ENCODE peak calls at places on chromosomes 11 and 22, in four cellular contexts. P is fibroblast of the conjunctiva, L is myocyte, X is NCI-H82. F is an unnamed sample.

GRCh38 chr11:69355346-69355940 is 61.5 kb downstream of the MYEOV start:
- DNase-seq in X (no peak), L (no peak), P (no peak), F (no peak)

GRCh38 chr11:68150029-68150428 is 28.8 kb upstream of the CHKA start:
- DNase-seq in L (no peak), P (no peak), X (no peak), F (no peak)

GRCh38 chr11:19316434-19316833 is 75.7 kb upstream of the E2F8 start:
- DNase-seq in L (no peak), X (no peak), P (no peak), F (no peak)

GRCh38 chr22:44033689-44034088 is 9.6 kb downstream of the PARVB start:
- DNase-seq in L (peak; percentile 68), P (no peak), X (no peak), F (no peak)

GRCh38 chr11:3152471-3153110 is 12.5 kb downstream of the OSBPL5 start:
- DNase-seq in L (no peak), P (no peak), X (no peak), F (no peak)

GRCh38 chr22:28903719-28904118 is 20.3 kb downstream of the ZNRF3 start:
- DNase-seq in P (no peak), L (no peak), X (no peak), F (no peak)

GRCh38 chr11:63682045-63682915 is 980 bp downstream of the RTN3 start:
- DNase-seq in L (no peak), P (no peak), X (peak; percentile 53), F (no peak)

GRCh38 chr11:88544656-88545280 is 207.2 kb upstream of the CTSC start:
- DNase-seq in X (no peak), P (no peak), L (no peak), F (no peak)

GRCh38 chr11:78567209-78567608 is 7.5 kb downstream of the NARS2 start:
- DNase-seq in L (peak; percentile 19), X (no peak), P (no peak), F (no peak)

GRCh38 chr11:2675540-2675939 is 24.3 kb downstream of the KCNQ1OT1 start:
- DNase-seq in X (no peak), L (no peak), P (no peak), F (no peak)

GRCh38 chr11:12813371-12814225 is 139.4 kb downstream of the TEAD1 start:
- DNase-seq in X (peak; percentile 7), L (peak; percentile 61), P (no peak), F (no peak)

GRCh38 chr11:45544826-45545225 is 120.6 kb downstream of the CHST1 start:
- DNase-seq in L (no peak), X (no peak), P (no peak), F (no peak)

GRCh38 chr11:11969380-11970215 is 38.8 kb downstream of the DKK3 start:
- DNase-seq in X (no peak), P (no peak), L (no peak), F (no peak)

GRCh38 chr11:109680127-109680526 is 258.1 kb downstream of the C11orf87 start:
- DNase-seq in X (no peak), L (no peak), P (no peak), F (no peak)

GRCh38 chr22:38727123-38727522 is 21.4 kb downstream of the GTPBP1 start:
- DNase-seq in X (no peak), L (no peak), P (no peak), F (no peak)

GRCh38 chr11:122413677-122414076 is 241.8 kb upstream of the UBASH3B start:
- DNase-seq in P (no peak), X (no peak), L (no peak), F (no peak)

GRCh38 chr11:79453617-79454016 is 12.8 kb upstream of the TENM4 start:
- DNase-seq in L (no peak), P (no peak), X (no peak), F (no peak)

GRCh38 chr11:1507381-1508140 is 21.0 kb upstream of the MOB2 start:
- DNase-seq in X (no peak), P (no peak), L (no peak), F (no peak)

GRCh38 chr11:77879218-77879617 is 58.3 kb downstream of the AAMDC start:
- DNase-seq in P (peak; percentile 80), L (peak; percentile 32), X (no peak), F (no peak)

GRCh38 chr11:94557992-94558391 is 9.2 kb upstream of the PIWIL4 start:
- DNase-seq in P (no peak), X (no peak), L (no peak), F (no peak)

GRCh38 chr11:73266644-73267015 is 5.5 kb upstream of the P2RY6 start:
- DNase-seq in L (peak; percentile 89), X (no peak), P (no peak), F (no peak)

GRCh38 chr11:13280777-13281176 is 3.2 kb downstream of the BMAL1 start:
- DNase-seq in X (no peak), L (no peak), P (no peak), F (no peak)

GRCh38 chr22:37165940-37166674 is 16.4 kb upstream of the IL2RB start:
- DNase-seq in P (no peak), X (no peak), L (no peak), F (no peak)

GRCh38 chr11:14183973-14184372 is 175.0 kb downstream of the RRAS2 start:
- DNase-seq in X (no peak), L (no peak), P (peak; percentile 6), F (no peak)

GRCh38 chr11:94537051-94537600 is 6.6 kb upstream of the FUT4 start:
- DNase-seq in P (peak; percentile 30), L (no peak), X (no peak), F (no peak)

GRCh38 chr22:46233231-46233630 is 16.9 kb downstream of the CDPF1 start:
- DNase-seq in P (no peak), X (peak; percentile 20), L (peak; percentile 93), F (no peak)

GRCh38 chr22:50626314-50626855 is 1.6 kb downstream of the ARSA start:
- DNase-seq in L (no peak), X (no peak), P (no peak), F (no peak)

GRCh38 chr22:46569055-46569847 is 31.8 kb upstream of the CELSR1 start:
- DNase-seq in L (no peak), X (no peak), P (no peak), F (no peak)

GRCh38 chr22:47380692-47381091 is 618.2 kb downstream of the TBC1D22A start:
- DNase-seq in X (no peak), P (no peak), L (no peak), F (no peak)

GRCh38 chr11:76783901-76784813 is 1.0 kb downstream of the TSKU start:
- DNase-seq in X (peak; percentile 78), L (peak; percentile 75), P (peak; percentile 72), F (no peak)

GRCh38 chr11:65356394-65356972 is 1.9 kb downstream of the TIGD3 start:
- DNase-seq in L (peak; percentile 56), P (no peak), X (no peak), F (no peak)